ENCODE peak calls at places on chromosomes 1 and 21, in six cellular contexts. P, N, T, U, A and K are unnamed samples.

GRCh38 chr1:66413139-66413755 is 120.7 kb upstream of the SGIP1 start:
- DNase-seq in T (no peak), P (no peak), U (no peak), A (no peak), N (no peak), K (no peak)

GRCh38 chr21:27513825-27514224 is 546.9 kb upstream of the ADAMTS5 start:
- DNase-seq in T (no peak), A (peak), N (peak), U (no peak), P (no peak), K (no peak)

GRCh38 chr1:85661767-85662166 is 46.5 kb downstream of the ZNHIT6 start:
- DNase-seq in P (no peak), U (no peak), T (no peak), N (no peak), A (no peak), K (no peak)

GRCh38 chr21:38267991-38268858 is 11.4 kb downstream of the KCNJ15 start:
- DNase-seq in T (no peak), A (no peak), U (peak), N (peak), P (no peak), K (no peak)

GRCh38 chr1:33330906-33331305 is 10.0 kb upstream of the A3GALT2 start:
- DNase-seq in N (no peak), A (no peak), P (no peak), T (no peak), U (no peak), K (no peak)

GRCh38 chr1:3473381-3473844 is 18.9 kb downstream of the ARHGEF16 start:
- DNase-seq in N (peak), P (no peak), T (no peak), A (peak), U (peak), K (no peak)

GRCh38 chr1:49765034-49765433 is 258.7 kb downstream of the AGBL4 start:
- DNase-seq in P (no peak), N (no peak), U (no peak), T (no peak), A (no peak), K (no peak)

GRCh38 chr21:39727401-39728120 is 17.4 kb upstream of the IGSF5 start:
- DNase-seq in U (no peak), N (no peak), P (no peak), T (no peak), A (no peak), K (no peak)